ENCODE peak calls at places on chromosome 4, in six cellular contexts. One of them, this sample, is unnamed. For H3K9me3, the result is how much of the 10 kb centered on the place peaks cover.

GRCh38 chr4:86834901-86835300 is 14.3 kb downstream of the SLC10A6 start:
- DNase-seq in heart left ventricle: no peak
- DNase-seq in effector memory CD4-positive, alpha-beta T cell: no peak
- DNase-seq in tibial nerve: no peak
- DNase-seq in HCT116: no peak
- DNase-seq in breast epithelium: no peak
- DNase-seq in this sample: no peak

GRCh38 chr4:32929738-32930688 is 2209.8 kb downstream of the PCDH7 start:
- DNase-seq in heart left ventricle: no peak
- DNase-seq in effector memory CD4-positive, alpha-beta T cell: no peak
- DNase-seq in tibial nerve: no peak
- DNase-seq in HCT116: no peak
- DNase-seq in breast epithelium: no peak
- DNase-seq in this sample: no peak

GRCh38 chr4:155692990-155693659 is 26.5 kb downstream of the GUCY1A1 start:
- DNase-seq in heart left ventricle: no peak
- DNase-seq in effector memory CD4-positive, alpha-beta T cell: no peak
- DNase-seq in tibial nerve: no peak
- DNase-seq in HCT116: no peak
- DNase-seq in breast epithelium: no peak
- DNase-seq in this sample: no peak

GRCh38 chr4:154014401-154015105 is 225.7 kb upstream of the SFRP2 start:
- DNase-seq in heart left ventricle: no peak
- DNase-seq in effector memory CD4-positive, alpha-beta T cell: no peak
- DNase-seq in tibial nerve: no peak
- DNase-seq in HCT116: no peak
- DNase-seq in breast epithelium: no peak
- DNase-seq in this sample: no peak

GRCh38 chr4:186037692-186038658 is 31.0 kb upstream of the TLR3 start:
- DNase-seq in heart left ventricle: peak
- DNase-seq in effector memory CD4-positive, alpha-beta T cell: no peak
- DNase-seq in tibial nerve: no peak
- DNase-seq in HCT116: peak
- DNase-seq in breast epithelium: peak
- DNase-seq in this sample: no peak

GRCh38 chr4:13527983-13528822 is 16.1 kb downstream of the NKX3-2 start:
- DNase-seq in heart left ventricle: no peak
- DNase-seq in effector memory CD4-positive, alpha-beta T cell: no peak
- DNase-seq in tibial nerve: no peak
- DNase-seq in HCT116: no peak
- DNase-seq in breast epithelium: no peak
- DNase-seq in this sample: no peak

GRCh38 chr4:161663844-161664243 is 500.0 kb downstream of the FSTL5 start:
- DNase-seq in heart left ventricle: no peak
- DNase-seq in effector memory CD4-positive, alpha-beta T cell: no peak
- DNase-seq in tibial nerve: no peak
- DNase-seq in HCT116: no peak
- DNase-seq in breast epithelium: no peak
- DNase-seq in this sample: no peak

GRCh38 chr4:182969651-182970279 is 52.6 kb upstream of the DCTD start:
- DNase-seq in heart left ventricle: no peak
- DNase-seq in effector memory CD4-positive, alpha-beta T cell: no peak
- DNase-seq in tibial nerve: no peak
- DNase-seq in HCT116: no peak
- DNase-seq in breast epithelium: no peak
- DNase-seq in this sample: no peak

GRCh38 chr4:3220586-3221494 is 28.1 kb upstream of the MSANTD1 start:
- DNase-seq in heart left ventricle: no peak
- DNase-seq in effector memory CD4-positive, alpha-beta T cell: no peak
- DNase-seq in tibial nerve: no peak
- DNase-seq in HCT116: no peak
- DNase-seq in breast epithelium: no peak
- DNase-seq in this sample: no peak

GRCh38 chr4:89939994-89940393 is 45.3 kb downstream of the MMRN1 start:
- DNase-seq in heart left ventricle: peak
- DNase-seq in effector memory CD4-positive, alpha-beta T cell: no peak
- DNase-seq in tibial nerve: no peak
- DNase-seq in HCT116: no peak
- DNase-seq in breast epithelium: no peak
- DNase-seq in this sample: no peak

GRCh38 chr4:183178201-183178600 is 79.1 kb downstream of the WWC2 start:
- DNase-seq in heart left ventricle: no peak
- DNase-seq in effector memory CD4-positive, alpha-beta T cell: no peak
- DNase-seq in tibial nerve: no peak
- DNase-seq in HCT116: no peak
- DNase-seq in breast epithelium: no peak
- DNase-seq in this sample: no peak

GRCh38 chr4:61772116-61772515 is 572.0 kb downstream of the ADGRL3 start:
- DNase-seq in heart left ventricle: no peak
- DNase-seq in effector memory CD4-positive, alpha-beta T cell: no peak
- DNase-seq in tibial nerve: no peak
- DNase-seq in HCT116: no peak
- DNase-seq in breast epithelium: no peak
- DNase-seq in this sample: no peak

GRCh38 chr4:53696956-53697685 is 105.8 kb upstream of the LNX1 start:
- DNase-seq in heart left ventricle: no peak
- DNase-seq in effector memory CD4-positive, alpha-beta T cell: no peak
- DNase-seq in tibial nerve: no peak
- DNase-seq in HCT116: no peak
- DNase-seq in breast epithelium: no peak
- DNase-seq in this sample: no peak

GRCh38 chr4:65510976-65511375 is 159.3 kb downstream of the EPHA5 start:
- DNase-seq in heart left ventricle: no peak
- DNase-seq in effector memory CD4-positive, alpha-beta T cell: no peak
- DNase-seq in tibial nerve: no peak
- DNase-seq in HCT116: no peak
- DNase-seq in breast epithelium: no peak
- DNase-seq in this sample: no peak

GRCh38 chr4:40998680-40999358 is 215.5 kb downstream of the APBB2 start:
- DNase-seq in heart left ventricle: peak
- DNase-seq in effector memory CD4-positive, alpha-beta T cell: no peak
- DNase-seq in tibial nerve: no peak
- DNase-seq in HCT116: peak
- DNase-seq in breast epithelium: no peak
- DNase-seq in this sample: no peak

GRCh38 chr4:90246841-90247240 is 119.6 kb downstream of the CCSER1 start:
- DNase-seq in heart left ventricle: no peak
- DNase-seq in effector memory CD4-positive, alpha-beta T cell: no peak
- DNase-seq in tibial nerve: no peak
- DNase-seq in HCT116: peak
- DNase-seq in breast epithelium: peak
- DNase-seq in this sample: no peak

GRCh38 chr4:26248647-26249046 is 72.2 kb upstream of the RBPJ start:
- DNase-seq in heart left ventricle: peak
- DNase-seq in effector memory CD4-positive, alpha-beta T cell: no peak
- DNase-seq in tibial nerve: no peak
- DNase-seq in HCT116: no peak
- DNase-seq in breast epithelium: no peak
- DNase-seq in this sample: no peak

GRCh38 chr4:117783716-117784115 is 250.6 kb upstream of the NDST3 start:
- DNase-seq in heart left ventricle: no peak
- DNase-seq in effector memory CD4-positive, alpha-beta T cell: no peak
- DNase-seq in tibial nerve: no peak
- DNase-seq in HCT116: no peak
- DNase-seq in breast epithelium: no peak
- DNase-seq in this sample: no peak

GRCh38 chr4:108337923-108338322 is 169.2 kb upstream of the LEF1 start:
- DNase-seq in heart left ventricle: no peak
- DNase-seq in effector memory CD4-positive, alpha-beta T cell: no peak
- DNase-seq in tibial nerve: no peak
- DNase-seq in HCT116: no peak
- DNase-seq in breast epithelium: no peak
- DNase-seq in this sample: no peak

GRCh38 chr4:181569553-181569952 is 673.6 kb upstream of the TENM3 start:
- DNase-seq in heart left ventricle: no peak
- DNase-seq in effector memory CD4-positive, alpha-beta T cell: no peak
- DNase-seq in tibial nerve: no peak
- DNase-seq in HCT116: peak
- DNase-seq in breast epithelium: no peak
- DNase-seq in this sample: no peak

GRCh38 chr4:147546341-147546740 is 65.4 kb downstream of the EDNRA start:
- DNase-seq in heart left ventricle: no peak
- DNase-seq in effector memory CD4-positive, alpha-beta T cell: no peak
- DNase-seq in tibial nerve: no peak
- DNase-seq in HCT116: no peak
- DNase-seq in breast epithelium: no peak
- DNase-seq in this sample: no peak

GRCh38 chr4:52751349-52751911 is at the start of gene ERVMER34-1:
- DNase-seq in heart left ventricle: peak
- DNase-seq in effector memory CD4-positive, alpha-beta T cell: no peak
- DNase-seq in tibial nerve: no peak
- DNase-seq in HCT116: peak
- DNase-seq in breast epithelium: peak
- DNase-seq in this sample: no peak

GRCh38 chr4:101346312-101346561 is 1.1 kb downstream of the PPP3CA start:
- DNase-seq in heart left ventricle: no peak
- DNase-seq in effector memory CD4-positive, alpha-beta T cell: no peak
- DNase-seq in tibial nerve: no peak
- DNase-seq in HCT116: no peak
- DNase-seq in breast epithelium: peak
- DNase-seq in this sample: peak

GRCh38 chr4:7297374-7297773 is 105.0 kb downstream of the SORCS2 start:
- DNase-seq in heart left ventricle: no peak
- DNase-seq in effector memory CD4-positive, alpha-beta T cell: no peak
- DNase-seq in tibial nerve: no peak
- DNase-seq in HCT116: no peak
- DNase-seq in breast epithelium: no peak
- DNase-seq in this sample: no peak

GRCh38 chr4:86497131-86497530 is 97.0 kb upstream of the PTPN13 start:
- DNase-seq in heart left ventricle: no peak
- DNase-seq in effector memory CD4-positive, alpha-beta T cell: no peak
- DNase-seq in tibial nerve: no peak
- DNase-seq in HCT116: no peak
- DNase-seq in breast epithelium: peak
- DNase-seq in this sample: no peak

GRCh38 chr4:140187316-140187695 is 33.3 kb upstream of the MAML3 start:
- DNase-seq in heart left ventricle: no peak
- DNase-seq in effector memory CD4-positive, alpha-beta T cell: no peak
- DNase-seq in tibial nerve: no peak
- DNase-seq in HCT116: no peak
- DNase-seq in breast epithelium: no peak
- DNase-seq in this sample: no peak

GRCh38 chr4:128393111-128393704 is 105.6 kb upstream of the PGRMC2 start:
- DNase-seq in heart left ventricle: no peak
- DNase-seq in effector memory CD4-positive, alpha-beta T cell: no peak
- DNase-seq in tibial nerve: no peak
- DNase-seq in HCT116: no peak
- DNase-seq in breast epithelium: no peak
- DNase-seq in this sample: no peak

GRCh38 chr4:118826723-118827444 is 9.0 kb downstream of the SEC24D start:
- DNase-seq in heart left ventricle: no peak
- DNase-seq in effector memory CD4-positive, alpha-beta T cell: no peak
- DNase-seq in tibial nerve: no peak
- DNase-seq in HCT116: no peak
- DNase-seq in breast epithelium: no peak
- DNase-seq in this sample: no peak

GRCh38 chr4:168614316-168615057 is 117.6 kb downstream of the PALLD start:
- DNase-seq in heart left ventricle: no peak
- DNase-seq in effector memory CD4-positive, alpha-beta T cell: no peak
- DNase-seq in tibial nerve: no peak
- DNase-seq in HCT116: no peak
- DNase-seq in breast epithelium: no peak
- DNase-seq in this sample: no peak

DNA sequence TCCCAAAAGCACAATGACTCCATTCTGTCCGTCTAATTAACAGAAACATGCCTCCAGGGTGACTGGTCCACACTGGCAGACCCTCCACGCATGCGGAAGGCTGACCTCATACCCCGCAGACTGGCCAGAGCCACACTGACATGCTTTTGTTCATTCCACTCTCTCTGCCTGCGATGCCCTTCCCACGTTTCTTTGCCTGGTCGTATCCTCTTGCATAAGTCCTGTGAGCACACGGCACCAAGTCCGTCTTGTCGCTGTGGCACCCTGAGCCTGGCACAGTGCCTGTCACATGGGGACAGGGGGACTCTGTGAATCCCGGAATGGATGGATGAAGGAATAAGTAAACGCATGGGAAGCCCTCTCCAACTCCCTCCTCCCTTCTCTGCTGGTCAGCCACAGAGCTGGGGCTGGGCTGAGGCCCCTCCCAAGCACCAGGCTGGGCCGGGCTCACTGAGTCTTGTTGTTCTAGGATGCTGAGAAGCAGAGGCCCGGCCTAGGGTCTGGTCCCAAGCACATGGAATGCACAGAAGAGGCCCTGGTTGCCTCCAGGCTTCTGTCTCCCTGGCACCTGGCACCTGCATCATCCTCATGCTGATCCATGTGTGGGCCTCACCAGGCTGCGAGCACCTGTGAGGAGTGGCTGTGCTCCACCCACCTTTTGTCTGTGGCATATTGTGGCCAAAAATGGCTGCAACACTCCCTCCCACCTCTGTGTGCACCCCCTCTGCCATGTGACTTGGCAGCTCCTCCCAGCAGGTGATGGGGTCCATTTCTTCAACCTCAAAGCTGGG is 38.9 kb upstream of the C4orf50 start:
- DNase-seq in heart left ventricle: no peak
- DNase-seq in effector memory CD4-positive, alpha-beta T cell: no peak
- DNase-seq in tibial nerve: no peak
- DNase-seq in HCT116: no peak
- DNase-seq in breast epithelium: no peak
- DNase-seq in this sample: no peak
- H3K9me3 ChIP-seq in heart left ventricle: under half
- H3K9me3 ChIP-seq in effector memory CD4-positive, alpha-beta T cell: under half
- H3K9me3 ChIP-seq in tibial nerve: under half
- H3K9me3 ChIP-seq in HCT116: under half
- H3K9me3 ChIP-seq in breast epithelium: under half
- H3K9me3 ChIP-seq in this sample: under half

DNA sequence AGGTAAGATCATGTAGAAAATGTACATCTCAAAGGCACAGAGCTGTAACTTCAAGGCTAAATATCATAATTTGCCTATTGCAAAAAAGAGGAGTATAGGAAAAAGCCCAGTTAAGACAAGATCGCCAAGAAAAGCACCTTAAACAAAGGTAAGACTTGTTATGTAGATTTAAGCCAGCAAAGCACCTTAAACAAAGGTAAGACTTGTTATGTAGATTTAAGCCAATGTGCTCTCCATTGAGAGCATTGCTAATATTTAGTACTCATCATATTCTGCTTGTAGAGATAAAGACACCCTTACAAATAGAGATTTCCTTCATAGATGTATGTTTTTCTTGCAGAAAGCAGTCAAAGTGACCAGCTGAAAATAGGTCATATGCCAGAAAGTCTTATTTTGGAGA is 115.8 kb downstream of the ADAM29 start:
- DNase-seq in heart left ventricle: no peak
- DNase-seq in effector memory CD4-positive, alpha-beta T cell: no peak
- DNase-seq in tibial nerve: no peak
- DNase-seq in HCT116: no peak
- DNase-seq in breast epithelium: no peak
- DNase-seq in this sample: no peak
- H3K9me3 ChIP-seq in heart left ventricle: under half
- H3K9me3 ChIP-seq in effector memory CD4-positive, alpha-beta T cell: under half
- H3K9me3 ChIP-seq in tibial nerve: under half
- H3K9me3 ChIP-seq in HCT116: under half
- H3K9me3 ChIP-seq in breast epithelium: under half
- H3K9me3 ChIP-seq in this sample: under half

GRCh38 chr4:25223770-25224375 is 10.0 kb upstream of the PI4K2B start:
- DNase-seq in heart left ventricle: no peak
- DNase-seq in effector memory CD4-positive, alpha-beta T cell: no peak
- DNase-seq in tibial nerve: no peak
- DNase-seq in HCT116: peak
- DNase-seq in breast epithelium: no peak
- DNase-seq in this sample: no peak
- H3K9me3 ChIP-seq in heart left ventricle: under half
- H3K9me3 ChIP-seq in effector memory CD4-positive, alpha-beta T cell: under half
- H3K9me3 ChIP-seq in tibial nerve: half or more
- H3K9me3 ChIP-seq in HCT116: under half
- H3K9me3 ChIP-seq in breast epithelium: under half
- H3K9me3 ChIP-seq in this sample: under half

GRCh38 chr4:104138154-104138553 is 356.5 kb downstream of the CXXC4 start:
- DNase-seq in heart left ventricle: no peak
- DNase-seq in effector memory CD4-positive, alpha-beta T cell: no peak
- DNase-seq in tibial nerve: no peak
- DNase-seq in HCT116: no peak
- DNase-seq in breast epithelium: no peak
- DNase-seq in this sample: no peak
- H3K9me3 ChIP-seq in heart left ventricle: under half
- H3K9me3 ChIP-seq in effector memory CD4-positive, alpha-beta T cell: under half
- H3K9me3 ChIP-seq in tibial nerve: under half
- H3K9me3 ChIP-seq in HCT116: under half
- H3K9me3 ChIP-seq in breast epithelium: under half
- H3K9me3 ChIP-seq in this sample: under half